ENCODE peak calls at places on chromosome 15, in ten cellular contexts. H is transverse colon; G is mucosa of descending colon; B is CD8-positive, alpha-beta T cell; I is PC-3; L is AG10803; F is cardiac muscle cell; X is cardiac fibroblast; R is psoas muscle; V is GM12865. Q is an unnamed sample.

GRCh38 chr15:40323953-40324937 is 753 bp downstream of the INAFM2 start:
- DNase-seq in R (no peak), H (no peak), L (no peak), B (no peak), V (peak), F (no peak), X (no peak), G (peak), I (no peak), Q (no peak)

GRCh38 chr15:38024293-38025091 is 90.1 kb downstream of the TMCO5A start:
- DNase-seq in H (no peak), V (no peak), R (no peak), I (no peak), L (no peak), G (no peak), X (no peak), B (no peak), F (no peak), Q (no peak)

GRCh38 chr15:88906551-88906950 is 6.6 kb downstream of the MFGE8 start:
- DNase-seq in F (no peak), B (no peak), R (no peak), X (no peak), V (no peak), G (no peak), L (no peak), I (no peak), H (no peak), Q (no peak)

GRCh38 chr15:47742334-47742733 is 25.0 kb downstream of the SEMA6D start:
- DNase-seq in B (no peak), G (no peak), X (no peak), I (no peak), H (no peak), F (no peak), V (no peak), L (no peak), R (no peak), Q (no peak)

GRCh38 chr15:100924436-100924835 is 5.3 kb downstream of the LRRK1 start:
- DNase-seq in H (no peak), V (no peak), F (no peak), G (no peak), R (no peak), B (no peak), L (no peak), I (no peak), X (no peak), Q (no peak)

GRCh38 chr15:94412979-94413741 is 181.8 kb downstream of the MCTP2 start:
- DNase-seq in I (peak), F (peak), L (peak), R (no peak), X (peak), B (no peak), V (peak), H (peak), G (no peak), Q (peak)

GRCh38 chr15:33067456-33067855 is 127.1 kb downstream of the FMN1 start:
- DNase-seq in R (no peak), G (no peak), V (no peak), F (peak), B (no peak), I (peak), X (no peak), H (no peak), L (peak), Q (peak)

GRCh38 chr15:48627260-48627969 is 18.1 kb downstream of the FBN1 start:
- DNase-seq in B (no peak), L (peak), R (no peak), G (no peak), H (no peak), F (peak), X (peak), I (peak), V (no peak), Q (peak)

GRCh38 chr15:34436126-34436955 is 1.3 kb downstream of the GOLGA8A start:
- DNase-seq in R (no peak), V (peak), L (peak), H (no peak), G (no peak), F (no peak), X (no peak), B (no peak), I (peak), Q (no peak)

GRCh38 chr15:74780983-74781672 is 752 bp upstream of the CSK start:
- DNase-seq in G (no peak), H (no peak), L (peak), R (no peak), V (peak), F (peak), B (no peak), I (no peak), X (peak), Q (peak)

GRCh38 chr15:85331666-85332261 is 48.6 kb upstream of the AKAP13 start:
- DNase-seq in G (no peak), L (no peak), V (peak), R (no peak), I (peak), H (no peak), F (no peak), B (no peak), X (no peak), Q (no peak)

GRCh38 chr15:85335193-85335939 is 45.0 kb upstream of the AKAP13 start:
- DNase-seq in R (no peak), I (no peak), H (peak), X (peak), V (no peak), L (no peak), B (no peak), G (no peak), F (peak), Q (peak)

GRCh38 chr15:85330941-85331588 is 49.3 kb upstream of the AKAP13 start:
- DNase-seq in L (peak), R (peak), G (peak), I (peak), H (peak), F (peak), B (peak), V (peak), X (peak), Q (peak)

GRCh38 chr15:85334241-85334640 is 46.2 kb upstream of the AKAP13 start:
- DNase-seq in L (no peak), G (no peak), I (no peak), F (no peak), V (no peak), X (no peak), H (no peak), R (no peak), B (no peak), Q (no peak)

DNA sequence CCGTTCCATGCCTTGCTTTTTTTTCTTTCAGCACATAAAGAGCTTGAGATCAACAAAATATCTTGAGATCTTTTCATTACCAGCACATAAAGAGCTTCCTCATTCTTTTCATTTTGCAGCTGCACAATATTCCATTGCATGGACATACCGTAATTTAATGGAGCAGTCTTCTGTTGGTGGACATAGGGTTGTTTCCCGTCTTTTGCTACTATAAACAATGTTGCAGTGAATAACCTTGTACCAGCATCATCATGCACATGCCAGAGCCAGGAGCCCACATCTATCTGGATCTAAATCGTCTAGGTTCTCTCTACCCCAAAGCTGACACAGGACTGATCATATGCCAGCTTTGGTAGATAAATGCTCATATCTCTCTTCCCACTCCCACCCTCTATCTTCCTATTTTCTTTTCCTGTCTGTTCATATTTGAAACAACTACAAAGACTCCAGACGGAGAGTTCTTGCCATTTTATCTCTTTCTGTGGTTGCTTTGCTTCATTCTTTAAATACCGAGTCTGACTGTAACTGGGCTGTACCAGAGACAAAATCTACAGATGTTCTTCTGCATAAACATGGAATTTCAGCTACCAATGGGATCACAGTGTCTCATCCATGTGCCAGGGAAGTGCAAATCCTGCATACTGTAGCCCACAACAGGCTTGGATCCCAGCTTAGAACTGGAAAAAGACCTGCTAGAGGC is 47.1 kb upstream of the AKAP13 start:
- DNase-seq in L (peak), X (peak), H (no peak), B (no peak), F (peak), R (no peak), I (no peak), G (no peak), V (no peak), Q (peak)
- H3K4me3 ChIP-seq in L (no peak), X (no peak), H (no peak), B (no peak), F (no peak), R (no peak), I (no peak), G (no peak), V (no peak), Q (no peak)

GRCh38 chr15:69749797-69750196 is 297.2 kb downstream of the RPLP1 start:
- DNase-seq in G (no peak), H (no peak), R (no peak), F (no peak), L (no peak), I (peak), V (peak), X (no peak), B (no peak), Q (no peak)
- TF ChIP-seq CTCF in G (no peak), H (no peak), R (no peak), F (peak), L (peak), I (peak), V (no peak), X (peak), B (peak), Q (peak)

GRCh38 chr15:65655457-65655856 is 33.7 kb downstream of the SLC24A1 start:
- DNase-seq in B (no peak), G (no peak), L (no peak), V (no peak), R (no peak), F (no peak), X (no peak), H (no peak), I (no peak), Q (no peak)

GRCh38 chr15:65653341-65653740 is 31.6 kb downstream of the SLC24A1 start:
- DNase-seq in R (no peak), I (peak), B (no peak), L (peak), V (no peak), G (no peak), F (no peak), X (peak), H (no peak), Q (peak)

GRCh38 chr15:65651831-65652749 is 30.4 kb downstream of the SLC24A1 start:
- DNase-seq in F (no peak), I (no peak), X (no peak), R (no peak), G (no peak), L (no peak), H (no peak), V (no peak), B (no peak), Q (no peak)

GRCh38 chr15:65655026-65655425 is 33.3 kb downstream of the SLC24A1 start:
- DNase-seq in V (no peak), F (peak), B (no peak), L (peak), R (no peak), I (peak), G (no peak), H (no peak), X (peak), Q (peak)

DNA sequence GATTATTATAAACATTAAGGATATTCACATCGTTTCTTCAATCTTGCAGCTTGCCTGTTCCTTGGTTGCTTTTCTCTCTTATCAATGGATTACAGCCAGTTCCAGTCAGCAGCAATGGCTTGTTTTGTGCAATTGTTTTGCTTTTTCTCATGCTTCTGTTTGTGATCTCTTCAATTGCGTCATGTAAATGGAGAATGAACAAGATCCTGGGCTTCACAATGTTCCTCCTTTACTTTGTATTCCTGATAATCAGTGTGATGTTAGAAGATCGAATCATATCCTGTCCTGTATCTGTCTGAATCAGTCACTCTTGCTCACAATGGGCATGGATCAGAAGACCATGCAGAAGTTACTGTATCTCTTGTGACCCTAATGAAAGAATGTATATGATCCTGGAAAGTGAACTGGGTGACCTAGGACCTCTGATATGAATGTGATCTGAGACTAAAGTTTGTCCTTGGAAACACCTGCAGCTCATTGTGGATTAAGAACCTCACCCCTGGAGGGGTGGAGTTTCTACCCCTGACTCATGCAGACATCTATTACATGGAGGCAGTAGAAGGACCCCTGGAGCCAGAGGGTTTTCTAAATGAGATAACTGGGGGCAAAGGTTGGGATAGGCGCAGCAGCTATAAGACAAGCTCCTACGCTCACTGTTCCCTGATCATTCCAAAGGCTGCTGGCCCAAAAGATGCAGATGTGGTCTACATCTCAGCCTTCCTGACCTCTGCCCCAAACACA is 32.2 kb downstream of the SLC24A1 start:
- DNase-seq in L (peak), X (peak), F (peak), B (no peak), I (no peak), R (no peak), V (no peak), H (no peak), G (no peak), Q (peak)
- H3K4me3 ChIP-seq in L (no peak), X (no peak), F (no peak), B (no peak), I (no peak), R (no peak), V (no peak), H (no peak), G (no peak), Q (no peak)

GRCh38 chr15:69303337-69304175 is 4.8 kb downstream of the PAQR5 start:
- DNase-seq in G (no peak), H (no peak), I (peak), L (peak), V (no peak), B (no peak), F (peak), X (peak), R (no peak), Q (peak)
- TF ChIP-seq CTCF in G (peak), H (peak), I (peak), L (peak), V (peak), B (no peak), F (peak), X (peak), R (no peak), Q (peak)

GRCh38 chr15:80252281-80252619 is 237 bp upstream of the CTXND1 start:
- DNase-seq in V (no peak), I (no peak), G (no peak), X (no peak), L (no peak), R (no peak), H (no peak), F (no peak), B (no peak), Q (no peak)
- H3K4me3 ChIP-seq in V (no peak), I (no peak), G (no peak), X (no peak), L (no peak), R (peak), H (no peak), F (peak), B (no peak), Q (no peak)

GRCh38 chr15:84816694-84817460 is at the start of gene ALPK3:
- DNase-seq in R (peak), G (peak), I (no peak), B (no peak), L (no peak), F (peak), X (no peak), H (peak), V (no peak), Q (no peak)
- TF ChIP-seq CTCF in R (peak), G (no peak), I (no peak), B (no peak), L (no peak), F (no peak), X (no peak), H (peak), V (no peak), Q (no peak)

GRCh38 chr15:65077291-65077980 is 890 bp downstream of the KBTBD13 start:
- DNase-seq in F (no peak), L (no peak), R (no peak), V (no peak), H (no peak), B (no peak), G (no peak), X (no peak), I (no peak), Q (no peak)
- H3K4me3 ChIP-seq in F (no peak), L (no peak), R (peak), V (no peak), H (no peak), B (no peak), G (no peak), X (no peak), I (no peak), Q (no peak)

GRCh38 chr15:68316061-68316804 is 38.7 kb downstream of the FEM1B start:
- DNase-seq in L (no peak), B (no peak), F (peak), H (no peak), I (peak), G (no peak), X (no peak), R (no peak), V (peak), Q (peak)
- TF ChIP-seq CTCF in L (peak), B (no peak), F (peak), H (peak), I (peak), G (no peak), X (peak), R (no peak), V (peak), Q (peak)

GRCh38 chr15:77069521-77070121 is 1.3 kb downstream of the TSPAN3 start:
- DNase-seq in V (no peak), H (peak), B (no peak), F (no peak), R (no peak), X (no peak), L (no peak), G (peak), I (peak), Q (no peak)

GRCh38 chr15:77074350-77074749 is 3.4 kb upstream of the TSPAN3 start:
- DNase-seq in V (no peak), G (no peak), L (no peak), R (no peak), B (no peak), H (no peak), I (no peak), X (no peak), F (no peak), Q (no peak)

GRCh38 chr15:77070500-77071337 is at the start of gene TSPAN3:
- DNase-seq in H (peak), B (peak), V (peak), X (peak), F (peak), L (peak), G (peak), I (peak), R (peak), Q (peak)

GRCh38 chr15:77070180-77070499 is 769 bp downstream of the TSPAN3 start:
- DNase-seq in X (no peak), F (no peak), V (no peak), L (no peak), H (no peak), R (no peak), I (no peak), G (no peak), B (no peak), Q (no peak)

DNA sequence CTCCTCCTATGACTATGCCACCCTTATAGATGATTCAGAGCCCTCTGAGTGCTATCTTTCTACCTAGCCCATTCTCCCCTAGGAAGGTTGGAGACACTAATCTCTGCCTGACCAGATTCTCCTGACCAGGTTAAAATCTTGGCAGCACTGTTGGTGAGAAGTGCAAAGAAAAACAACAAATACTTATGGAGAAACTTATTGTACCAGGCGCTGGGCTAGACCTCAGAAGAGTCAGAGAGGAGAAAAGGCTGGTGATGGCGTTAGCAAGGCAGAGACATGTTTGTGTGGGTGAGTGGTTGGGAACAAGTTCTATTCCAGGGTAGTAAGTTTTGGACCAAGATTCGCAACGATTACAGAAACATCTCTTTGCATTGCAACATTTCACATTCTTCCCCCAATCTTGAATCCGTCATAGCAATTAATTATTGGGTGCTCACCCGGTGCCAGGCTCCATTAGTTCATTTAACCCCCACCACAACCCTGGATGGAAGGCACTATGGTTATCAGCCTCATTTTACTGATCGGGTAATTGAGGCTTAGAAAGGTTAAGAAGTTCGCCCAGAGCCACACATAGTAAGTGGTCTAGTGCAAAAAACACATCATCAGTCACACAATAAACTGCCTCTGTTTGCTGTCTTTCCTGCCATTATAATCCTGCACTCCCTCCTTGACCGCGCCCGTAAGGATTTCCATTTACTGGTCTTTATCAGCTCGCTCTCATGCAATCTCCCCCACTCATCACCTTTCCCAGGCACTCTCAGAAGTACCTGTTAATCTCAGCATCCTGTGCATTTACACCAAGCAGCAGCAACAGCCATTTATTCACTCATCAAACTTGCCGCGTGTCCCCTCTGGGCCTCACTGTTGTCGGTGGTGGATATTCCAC is 672 bp upstream of the TSPAN3 start:
- DNase-seq in R (no peak), X (no peak), G (no peak), H (no peak), V (no peak), L (peak), F (no peak), B (no peak), I (no peak), Q (no peak)
- H3K4me3 ChIP-seq in R (peak), X (no peak), G (no peak), H (no peak), V (no peak), L (peak), F (no peak), B (peak), I (peak), Q (no peak)

DNA sequence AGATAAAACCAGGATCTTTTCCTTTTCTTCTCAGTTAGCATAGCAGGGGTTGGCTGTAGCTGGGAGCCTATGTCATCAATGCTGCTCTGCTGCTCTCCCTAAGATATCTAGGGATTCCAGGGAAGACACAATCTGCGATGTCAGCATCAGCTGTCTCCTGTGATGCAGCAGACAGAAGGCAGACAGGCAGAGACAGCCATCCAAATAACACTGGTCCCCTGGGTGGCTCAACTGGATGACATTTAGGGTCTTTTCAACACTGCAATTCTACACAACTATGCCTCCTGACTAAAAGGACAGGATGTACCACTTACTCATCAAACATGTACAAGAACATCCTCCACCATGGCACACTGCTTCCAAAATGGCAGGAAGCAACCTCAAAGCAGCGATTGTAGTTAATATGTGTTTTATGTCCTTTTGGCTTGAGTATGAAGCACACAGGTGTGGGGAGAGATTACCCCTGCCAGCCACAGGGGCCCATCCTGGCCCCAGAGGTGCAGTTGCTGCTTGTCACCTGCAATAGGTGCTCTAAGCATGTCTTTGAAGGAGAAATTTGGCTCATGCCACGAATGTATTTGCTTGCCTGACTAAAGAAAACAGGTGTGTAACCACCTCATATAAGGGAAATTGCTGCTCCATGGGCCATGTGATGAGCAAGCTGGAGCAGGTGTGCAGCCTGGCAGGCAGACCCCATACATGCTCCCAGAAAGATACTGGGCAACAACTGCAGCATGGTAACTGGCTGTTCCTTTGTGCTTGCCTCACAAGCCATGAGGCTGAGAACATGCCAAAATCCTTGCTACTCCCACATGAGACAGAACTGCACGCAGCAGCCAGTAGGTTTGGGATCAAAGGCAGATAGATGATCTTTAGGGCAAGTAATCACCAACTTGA is 357.8 kb downstream of the VPS13C start:
- DNase-seq in L (no peak), B (no peak), R (peak), X (no peak), H (no peak), G (no peak), I (peak), F (no peak), V (no peak), Q (no peak)
- TF ChIP-seq CTCF in L (no peak), B (no peak), R (no peak), X (no peak), H (peak), G (no peak), I (peak), F (no peak), V (no peak), Q (no peak)

Q was measured in choroid plexus epithelial cell.